ENCODE peak calls at places on chromosomes 11 and 22, in four cellular contexts. One of them, this sample, is unnamed.

GRCh38 chr11:61927501-61927900 is 10.1 kb upstream of the RAB3IL1 start:
- DNase-seq in GM12878: no peak
- DNase-seq in HepG2: no peak
- DNase-seq in GM12891: no peak
- DNase-seq in this sample: no peak

GRCh38 chr11:73729594-73730206 is 31.2 kb downstream of the RAB6A start:
- DNase-seq in GM12891: no peak
- DNase-seq in GM12878: no peak
- DNase-seq in HepG2: peak
- DNase-seq in this sample: no peak

GRCh38 chr11:41377709-41378394 is 81.6 kb downstream of the LRRC4C start:
- DNase-seq in HepG2: no peak
- DNase-seq in GM12891: no peak
- DNase-seq in GM12878: no peak
- DNase-seq in this sample: no peak

GRCh38 chr11:119673389-119674336 is 55.3 kb downstream of the NECTIN1 start:
- DNase-seq in GM12878: peak
- DNase-seq in HepG2: no peak
- DNase-seq in GM12891: peak
- DNase-seq in this sample: peak

GRCh38 chr11:69880041-69880802 is 61.0 kb upstream of the FGF3 start:
- DNase-seq in GM12891: no peak
- DNase-seq in HepG2: no peak
- DNase-seq in GM12878: no peak
- DNase-seq in this sample: no peak

GRCh38 chr11:95512682-95513081 is 276.9 kb downstream of the FAM76B start:
- DNase-seq in GM12878: no peak
- DNase-seq in HepG2: peak
- DNase-seq in GM12891: no peak
- DNase-seq in this sample: no peak

GRCh38 chr22:39152511-39153219 is at the start of gene CBX7:
- DNase-seq in GM12891: peak
- DNase-seq in GM12878: peak
- DNase-seq in HepG2: peak
- DNase-seq in this sample: peak

GRCh38 chr22:40512426-40513136 is 123.9 kb downstream of the MRTFA start:
- DNase-seq in HepG2: peak
- DNase-seq in GM12878: no peak
- DNase-seq in GM12891: no peak
- DNase-seq in this sample: no peak

GRCh38 chr11:70415642-70416395 is 17.5 kb downstream of the CTTN start:
- DNase-seq in GM12878: no peak
- DNase-seq in HepG2: no peak
- DNase-seq in GM12891: no peak
- DNase-seq in this sample: no peak

GRCh38 chr22:43218786-43219185 is 31.9 kb upstream of the TTLL12 start:
- DNase-seq in GM12878: no peak
- DNase-seq in HepG2: no peak
- DNase-seq in GM12891: no peak
- DNase-seq in this sample: no peak

GRCh38 chr11:128336203-128336602 is 251.2 kb downstream of the ETS1 start:
- DNase-seq in HepG2: peak
- DNase-seq in GM12878: no peak
- DNase-seq in GM12891: no peak
- DNase-seq in this sample: no peak

GRCh38 chr11:119356349-119357031 is 10.0 kb upstream of the MFRP start:
- DNase-seq in GM12891: peak
- DNase-seq in GM12878: no peak
- DNase-seq in HepG2: no peak
- DNase-seq in this sample: peak

GRCh38 chr11:11620966-11621880 is 582 bp downstream of the GALNT18 start:
- DNase-seq in HepG2: no peak
- DNase-seq in GM12891: peak
- DNase-seq in GM12878: no peak
- DNase-seq in this sample: peak

GRCh38 chr11:121497176-121497995 is 44.6 kb upstream of the SORL1-AS1 start:
- DNase-seq in GM12878: no peak
- DNase-seq in HepG2: no peak
- DNase-seq in GM12891: no peak
- DNase-seq in this sample: no peak

GRCh38 chr11:131823772-131824171 is 453.4 kb downstream of the NTM start:
- DNase-seq in GM12891: no peak
- DNase-seq in GM12878: no peak
- DNase-seq in HepG2: peak
- DNase-seq in this sample: no peak

GRCh38 chr11:130166457-130166784 is 6.8 kb downstream of the ST14 start:
- DNase-seq in HepG2: peak
- DNase-seq in GM12891: no peak
- DNase-seq in GM12878: no peak
- DNase-seq in this sample: no peak

GRCh38 chr11:15114501-15115475 is at the start of gene INSC:
- DNase-seq in GM12891: no peak
- DNase-seq in GM12878: no peak
- DNase-seq in HepG2: no peak
- DNase-seq in this sample: no peak

GRCh38 chr11:134001101-134001500 is 44.3 kb upstream of the IGSF9B start:
- DNase-seq in GM12878: no peak
- DNase-seq in GM12891: no peak
- DNase-seq in HepG2: no peak
- DNase-seq in this sample: no peak

GRCh38 chr22:41668971-41669911 is 19.4 kb downstream of the SNU13 start:
- DNase-seq in GM12878: no peak
- DNase-seq in GM12891: no peak
- DNase-seq in HepG2: no peak
- DNase-seq in this sample: no peak

GRCh38 chr11:16987205-16987568 is 27.0 kb downstream of the PLEKHA7 start:
- DNase-seq in HepG2: no peak
- DNase-seq in GM12878: no peak
- DNase-seq in GM12891: no peak
- DNase-seq in this sample: no peak

GRCh38 chr11:69351460-69351859 is 57.5 kb downstream of the MYEOV start:
- DNase-seq in GM12891: no peak
- DNase-seq in GM12878: no peak
- DNase-seq in HepG2: no peak
- DNase-seq in this sample: no peak

GRCh38 chr11:42034821-42035220 is 575.4 kb upstream of the LRRC4C start:
- DNase-seq in GM12891: no peak
- DNase-seq in HepG2: no peak
- DNase-seq in GM12878: no peak
- DNase-seq in this sample: no peak

GRCh38 chr22:30878516-30879365 is 89.8 kb downstream of the MORC2 start:
- DNase-seq in GM12878: no peak
- DNase-seq in GM12891: no peak
- DNase-seq in HepG2: peak
- DNase-seq in this sample: no peak

GRCh38 chr22:42379961-42380537 is 52.2 kb downstream of the NFAM1 start:
- DNase-seq in GM12891: no peak
- DNase-seq in GM12878: no peak
- DNase-seq in HepG2: no peak
- DNase-seq in this sample: no peak

GRCh38 chr11:126212089-126212660 is 593 bp downstream of the FAM118B start:
- DNase-seq in GM12878: no peak
- DNase-seq in GM12891: no peak
- DNase-seq in HepG2: no peak
- DNase-seq in this sample: no peak

GRCh38 chr11:69702239-69702668 is 1.6 kb downstream of the FGF19 start:
- DNase-seq in GM12878: no peak
- DNase-seq in HepG2: peak
- DNase-seq in GM12891: no peak
- DNase-seq in this sample: no peak

GRCh38 chr11:133956650-133957633 is at the start of gene IGSF9B:
- DNase-seq in GM12878: peak
- DNase-seq in HepG2: no peak
- DNase-seq in GM12891: peak
- DNase-seq in this sample: peak

GRCh38 chr22:35915477-35916013 is 113.1 kb downstream of the RBFOX2 start:
- DNase-seq in GM12878: no peak
- DNase-seq in GM12891: no peak
- DNase-seq in HepG2: no peak
- DNase-seq in this sample: no peak

GRCh38 chr22:25475554-25476022 is 88.9 kb upstream of the GRK3 start:
- DNase-seq in GM12891: no peak
- DNase-seq in GM12878: no peak
- DNase-seq in HepG2: no peak
- DNase-seq in this sample: no peak

GRCh38 chr11:95147364-95147905 is 57.8 kb downstream of the ENDOD1 start:
- DNase-seq in GM12891: no peak
- DNase-seq in GM12878: no peak
- DNase-seq in HepG2: peak
- DNase-seq in this sample: no peak

GRCh38 chr11:113553905-113554304 is 78.7 kb upstream of the DRD2 start:
- DNase-seq in HepG2: no peak
- DNase-seq in GM12891: no peak
- DNase-seq in GM12878: no peak
- DNase-seq in this sample: no peak

GRCh38 chr22:18078329-18079041 is 695 bp downstream of the PEX26 start:
- DNase-seq in GM12891: no peak
- DNase-seq in HepG2: peak
- DNase-seq in GM12878: no peak
- DNase-seq in this sample: no peak

DNA sequence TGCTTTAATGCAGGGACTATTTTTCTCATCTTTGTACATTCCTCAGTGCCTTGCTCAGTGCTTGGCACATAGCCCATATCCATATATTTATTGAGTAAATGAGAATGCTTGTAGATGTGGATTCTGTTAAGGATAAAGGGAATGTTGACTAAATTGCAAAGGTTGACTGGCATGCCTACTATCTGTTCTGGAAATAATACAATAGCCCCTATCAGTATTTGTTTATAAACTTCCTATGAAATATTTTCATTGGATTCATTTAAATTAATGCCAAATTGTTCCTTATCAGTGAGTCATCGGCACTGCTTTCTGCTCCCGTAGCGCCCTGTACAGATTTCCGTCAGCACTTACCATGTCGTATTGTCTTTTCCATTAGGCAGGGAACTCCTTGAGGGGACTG is 8.0 kb downstream of the RNF121 start:
- DNase-seq in HepG2: no peak
- DNase-seq in GM12891: no peak
- DNase-seq in GM12878: no peak
- DNase-seq in this sample: no peak
- TF ChIP-seq POLR2A in HepG2: no peak
- TF ChIP-seq POLR2A in GM12891: no peak
- TF ChIP-seq POLR2A in GM12878: no peak
- TF ChIP-seq POLR2A in this sample: no peak

DNA sequence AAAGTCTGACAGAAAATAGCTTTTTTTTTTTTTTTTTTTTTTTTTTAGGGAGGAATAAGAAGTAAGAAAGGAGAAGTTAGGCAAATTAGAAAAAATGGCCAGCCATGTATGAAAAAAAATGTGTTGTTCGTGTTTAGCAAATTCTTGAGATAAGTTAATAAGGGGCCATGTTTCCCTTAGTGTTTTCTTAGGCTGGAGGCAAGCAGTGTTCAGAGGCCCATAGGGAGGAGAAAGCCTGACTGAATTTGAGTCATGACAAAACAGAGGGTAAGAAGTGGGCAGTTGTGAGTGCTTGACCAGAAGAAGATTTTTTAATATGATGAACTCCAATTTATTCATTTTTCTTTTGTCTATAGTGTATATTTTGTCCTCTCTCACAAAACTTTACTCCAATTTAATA is 766.4 kb downstream of the FAM181B start:
- DNase-seq in GM12891: no peak
- DNase-seq in GM12878: no peak
- DNase-seq in HepG2: no peak
- DNase-seq in this sample: no peak
- TF ChIP-seq TAF1 in GM12891: no peak
- TF ChIP-seq TAF1 in GM12878: no peak
- TF ChIP-seq TAF1 in HepG2: no peak
- TF ChIP-seq TAF1 in this sample: no peak

GRCh38 chr11:66068154-66068821 is 1.8 kb upstream of the PACS1 start:
- DNase-seq in GM12891: no peak
- DNase-seq in HepG2: peak
- DNase-seq in GM12878: no peak
- DNase-seq in this sample: peak

GRCh38 chr11:66071326-66071870 is 1.3 kb downstream of the PACS1 start:
- DNase-seq in HepG2: no peak
- DNase-seq in GM12878: no peak
- DNase-seq in GM12891: no peak
- DNase-seq in this sample: no peak

GRCh38 chr11:66070604-66071325 is 693 bp downstream of the PACS1 start:
- DNase-seq in HepG2: no peak
- DNase-seq in GM12878: no peak
- DNase-seq in GM12891: no peak
- DNase-seq in this sample: peak

GRCh38 chr11:66068923-66069714 is 953 bp upstream of the PACS1 start:
- DNase-seq in GM12891: no peak
- DNase-seq in HepG2: peak
- DNase-seq in GM12878: no peak
- DNase-seq in this sample: no peak

GRCh38 chr11:66069715-66070603 is at the start of gene PACS1:
- DNase-seq in GM12891: peak
- DNase-seq in GM12878: no peak
- DNase-seq in HepG2: peak
- DNase-seq in this sample: peak
- TF ChIP-seq POLR2A in GM12891: peak
- TF ChIP-seq POLR2A in GM12878: peak
- TF ChIP-seq POLR2A in HepG2: peak
- TF ChIP-seq POLR2A in this sample: peak

GRCh38 chr22:45722006-45722405 is 50.4 kb downstream of the ATXN10 start:
- DNase-seq in HepG2: no peak
- DNase-seq in GM12891: no peak
- DNase-seq in GM12878: peak
- DNase-seq in this sample: no peak

GRCh38 chr22:45720875-45721378 is 49.3 kb downstream of the ATXN10 start:
- DNase-seq in HepG2: no peak
- DNase-seq in GM12878: no peak
- DNase-seq in GM12891: no peak
- DNase-seq in this sample: no peak

GRCh38 chr22:45718391-45718790 is 46.8 kb downstream of the ATXN10 start:
- DNase-seq in GM12891: no peak
- DNase-seq in HepG2: no peak
- DNase-seq in GM12878: no peak
- DNase-seq in this sample: no peak

DNA sequence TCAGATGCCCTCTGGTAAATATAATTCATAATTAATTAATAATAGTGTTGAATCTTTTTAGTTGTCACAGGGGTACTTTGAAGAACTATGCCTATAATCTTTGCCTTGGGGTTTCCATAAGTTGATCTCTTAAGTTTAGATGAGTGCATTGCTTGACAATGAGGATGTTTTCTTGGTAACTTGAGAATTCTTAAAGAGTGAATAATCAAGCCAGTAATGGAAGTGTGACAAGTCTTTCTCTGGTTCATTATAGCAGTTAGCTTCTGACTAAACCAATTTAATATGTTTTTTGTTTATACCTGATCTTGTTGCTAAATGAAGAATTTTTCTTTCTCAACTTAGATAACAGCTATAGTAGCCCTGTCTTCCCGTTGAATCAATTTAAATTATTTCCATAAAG is 46.2 kb downstream of the ATXN10 start:
- DNase-seq in GM12891: no peak
- DNase-seq in GM12878: no peak
- DNase-seq in HepG2: no peak
- DNase-seq in this sample: no peak
- TF ChIP-seq TAF1 in GM12891: no peak
- TF ChIP-seq TAF1 in GM12878: no peak
- TF ChIP-seq TAF1 in HepG2: no peak
- TF ChIP-seq TAF1 in this sample: no peak

This sample was measured in GM12892.